ENCODE peak calls at places on chromosomes 6 and 20, in ten cellular contexts. Y, W, F, M, K, S, E, R, P and Z are unnamed samples. For H3K9me3, the result is how much of the 10 kb centered on the place peaks cover.

GRCh38 chr6:44304282-44305199 is 8.6 kb downstream of the AARS2 start:
- DNase-seq in E (no peak), P (peak), Y (no peak), S (no peak), K (peak), R (peak), M (no peak), W (no peak), F (peak), Z (no peak)

GRCh38 chr20:38187512-38187911 is 22.4 kb upstream of the TGM2 start:
- DNase-seq in F (no peak), E (no peak), P (no peak), Y (no peak), K (no peak), S (peak), R (no peak), W (no peak), M (no peak), Z (no peak)

GRCh38 chr6:5762561-5762968 is 244.2 kb downstream of the NRN1 start:
- DNase-seq in E (no peak), F (no peak), K (no peak), W (no peak), M (no peak), R (no peak), Y (no peak), P (no peak), S (peak), Z (peak)

GRCh38 chr20:23160536-23161243 is 74.6 kb upstream of the CD93 start:
- DNase-seq in S (no peak), Y (no peak), M (no peak), F (no peak), K (no peak), R (no peak), P (no peak), E (peak), W (no peak), Z (peak)

GRCh38 chr6:19713411-19713810 is 123.8 kb upstream of the ID4 start:
- DNase-seq in S (no peak), W (no peak), R (no peak), E (no peak), P (no peak), K (no peak), M (no peak), Y (no peak), F (no peak), Z (no peak)

GRCh38 chr20:40991181-40991889 is 37.3 kb upstream of the TOP1 start:
- DNase-seq in F (peak), Y (no peak), M (peak), K (peak), E (no peak), W (no peak), P (no peak), S (peak), R (no peak), Z (no peak)

GRCh38 chr6:3625161-3625979 is 126.1 kb downstream of the PXDC1 start:
- DNase-seq in E (no peak), K (peak), F (no peak), P (no peak), M (no peak), S (no peak), R (no peak), W (no peak), Y (no peak), Z (peak)

GRCh38 chr6:109783245-109783990 is 92.3 kb downstream of the FIG4 start:
- DNase-seq in P (no peak), M (no peak), W (no peak), R (no peak), S (no peak), K (no peak), E (no peak), F (no peak), Y (no peak), Z (no peak)

GRCh38 chr6:81696505-81696904 is 56.0 kb downstream of the TENT5A start:
- DNase-seq in S (no peak), E (peak), M (no peak), W (no peak), P (no peak), Y (no peak), F (peak), R (no peak), K (no peak), Z (no peak)

GRCh38 chr20:32645134-32645533 is 28.6 kb downstream of the C20orf203 start:
- DNase-seq in Y (no peak), S (no peak), W (no peak), K (no peak), F (no peak), R (no peak), M (no peak), E (no peak), P (no peak), Z (no peak)

GRCh38 chr6:93193868-93194267 is 225.5 kb downstream of the EPHA7 start:
- DNase-seq in R (no peak), F (no peak), E (no peak), M (no peak), P (no peak), Y (no peak), W (no peak), K (no peak), S (no peak), Z (no peak)

GRCh38 chr20:3276400-3277015 is 37.5 kb upstream of the SLC4A11 start:
- DNase-seq in S (no peak), K (no peak), P (peak), W (peak), M (no peak), E (no peak), Y (peak), F (peak), R (no peak), Z (no peak)

GRCh38 chr20:17875106-17875980 is 93.3 kb downstream of the SNX5 start:
- DNase-seq in P (no peak), W (peak), R (no peak), E (peak), S (peak), M (no peak), F (peak), K (no peak), Y (no peak), Z (no peak)

GRCh38 chr20:34052414-34052813 is 58.7 kb downstream of the RALY start:
- DNase-seq in S (no peak), E (no peak), R (no peak), Y (no peak), P (no peak), K (no peak), F (peak), M (no peak), W (no peak), Z (no peak)

GRCh38 chr6:160917581-160917980 is 74.0 kb upstream of the MAP3K4 start:
- DNase-seq in Y (no peak), S (no peak), E (no peak), K (no peak), F (no peak), W (no peak), P (no peak), M (no peak), R (no peak), Z (no peak)

GRCh38 chr6:14728396-14729024 is 517.4 kb upstream of the JARID2 start:
- DNase-seq in M (no peak), W (no peak), P (no peak), S (peak), E (no peak), R (no peak), Y (no peak), K (peak), F (no peak), Z (no peak)

GRCh38 chr6:100617633-100618348 is 153.1 kb upstream of the SIM1 start:
- DNase-seq in Y (no peak), M (no peak), P (no peak), K (no peak), F (no peak), S (no peak), W (no peak), E (no peak), R (no peak), Z (no peak)

GRCh38 chr6:4351857-4352669 is 216.7 kb upstream of the ECI2 start:
- DNase-seq in E (peak), Y (peak), M (no peak), K (no peak), R (peak), P (peak), F (peak), W (peak), S (peak), Z (no peak)

GRCh38 chr6:161257778-161258457 is 15.9 kb downstream of the AGPAT4 start:
- DNase-seq in M (no peak), W (no peak), Y (peak), F (peak), S (peak), P (no peak), E (no peak), R (no peak), K (no peak), Z (no peak)

GRCh38 chr20:37202267-37202943 is 23.1 kb upstream of the MROH8 start:
- DNase-seq in W (peak), Y (peak), R (peak), S (no peak), P (peak), M (no peak), K (no peak), E (no peak), F (peak), Z (no peak)

GRCh38 chr20:44328428-44328827 is 8.4 kb upstream of the R3HDML start:
- DNase-seq in W (no peak), M (no peak), R (no peak), K (no peak), F (no peak), S (no peak), Y (no peak), P (no peak), E (no peak), Z (no peak)

GRCh38 chr20:17228624-17229061 is 1.8 kb downstream of the PCSK2 start:
- DNase-seq in M (no peak), F (no peak), Y (no peak), R (peak), K (peak), E (no peak), W (no peak), S (no peak), P (no peak), Z (no peak)

GRCh38 chr6:37280162-37280895 is 22.4 kb upstream of the TMEM217 start:
- DNase-seq in Y (no peak), R (no peak), K (no peak), W (no peak), P (no peak), F (no peak), S (no peak), E (no peak), M (no peak), Z (no peak)

GRCh38 chr6:6497541-6497940 is 91.0 kb upstream of the LY86 start:
- DNase-seq in Y (no peak), M (no peak), E (no peak), W (no peak), S (no peak), P (no peak), F (no peak), R (no peak), K (no peak), Z (no peak)

GRCh38 chr6:13407709-13408695 is 79.4 kb downstream of the GFOD1 start:
- DNase-seq in M (no peak), E (peak), P (no peak), S (no peak), R (no peak), F (no peak), K (no peak), W (no peak), Y (no peak), Z (no peak)

GRCh38 chr6:4610256-4610655 is 165.9 kb upstream of the CDYL start:
- DNase-seq in R (no peak), M (no peak), E (no peak), Y (no peak), P (no peak), K (no peak), W (no peak), F (peak), S (peak), Z (no peak)

GRCh38 chr20:59120491-59120890 is 43.1 kb upstream of the ZNF831 start:
- DNase-seq in P (no peak), K (no peak), Y (no peak), M (no peak), R (no peak), F (no peak), S (no peak), E (no peak), W (no peak), Z (no peak)

GRCh38 chr6:45461486-45461885 is 83.8 kb upstream of the SUPT3H start:
- DNase-seq in M (no peak), K (no peak), Y (no peak), F (no peak), R (no peak), E (no peak), W (no peak), P (no peak), S (no peak), Z (no peak)

GRCh38 chr20:4519530-4519929 is 202.2 kb upstream of the PRND start:
- DNase-seq in P (no peak), W (no peak), R (peak), E (no peak), Y (no peak), K (no peak), F (peak), S (no peak), M (no peak), Z (no peak)

GRCh38 chr20:50975701-50976330 is 17.2 kb downstream of the MOCS3 start:
- DNase-seq in P (no peak), F (no peak), R (no peak), E (no peak), W (no peak), Y (no peak), K (no peak), M (no peak), S (no peak), Z (no peak)

GRCh38 chr6:166308769-166309589 is 787 bp upstream of the PRR18 start:
- DNase-seq in P (no peak), R (peak), Y (no peak), M (no peak), K (no peak), S (no peak), F (no peak), E (peak), W (no peak), Z (no peak)

GRCh38 chr20:32390999-32391398 is 32.9 kb downstream of the ASXL1 start:
- DNase-seq in Y (no peak), M (no peak), S (no peak), R (no peak), E (no peak), F (no peak), K (no peak), W (no peak), P (no peak), Z (no peak)

GRCh38 chr6:14458669-14459266 is 341.2 kb downstream of the CD83 start:
- DNase-seq in M (no peak), E (peak), R (no peak), W (no peak), P (no peak), S (no peak), Y (no peak), K (no peak), F (no peak), Z (no peak)

GRCh38 chr6:160137989-160138835 is 16.6 kb downstream of the SLC22A1 start:
- DNase-seq in F (peak), Y (peak), E (peak), K (no peak), W (peak), M (peak), S (peak), R (peak), P (peak), Z (no peak)

GRCh38 chr20:59703046-59703445 is 98.7 kb downstream of the PHACTR3 start:
- DNase-seq in M (no peak), P (no peak), S (no peak), E (no peak), W (no peak), R (no peak), F (no peak), Y (no peak), K (no peak), Z (no peak)

GRCh38 chr6:54481096-54481495 is 172.9 kb downstream of the TINAG start:
- DNase-seq in R (no peak), F (peak), P (no peak), M (no peak), S (no peak), Y (no peak), E (no peak), K (no peak), W (no peak), Z (no peak)

GRCh38 chr6:34391711-34392496 is 565 bp downstream of the NUDT3 start:
- DNase-seq in P (no peak), W (peak), F (peak), M (no peak), Y (no peak), S (peak), E (peak), R (no peak), K (peak), Z (no peak)

GRCh38 chr20:49696594-49696993 is 17.1 kb downstream of the B4GALT5 start:
- DNase-seq in P (no peak), S (no peak), M (no peak), Y (no peak), W (no peak), R (no peak), K (no peak), E (no peak), F (peak), Z (no peak)

DNA sequence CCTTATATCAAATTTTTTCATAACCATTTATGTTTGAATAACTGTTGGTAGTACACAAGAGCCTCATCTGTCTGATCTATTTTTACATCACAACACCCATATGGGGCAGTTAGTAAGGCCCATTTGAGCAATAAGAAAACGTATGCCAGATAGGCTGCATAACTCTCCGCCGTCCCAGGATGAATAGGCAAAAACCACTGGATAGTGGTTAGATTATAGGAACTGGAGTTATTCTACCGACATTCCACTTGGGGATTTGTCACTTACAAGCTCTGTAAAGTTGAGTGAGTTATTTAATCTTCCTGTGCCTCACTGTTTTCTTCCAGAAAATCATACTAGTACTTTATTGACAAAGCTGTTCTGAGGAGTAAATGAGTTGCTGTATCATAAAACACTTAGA is 881.9 kb downstream of the QKI start:
- DNase-seq in K (no peak), Y (no peak), P (no peak), E (no peak), M (no peak), R (no peak), W (no peak), S (no peak), F (no peak), Z (no peak)
- H3K9me3 ChIP-seq in K (under half), Y (under half), P (under half), E (under half), M (under half), R (under half), W (under half), S (under half), F (under half), Z (under half)

DNA sequence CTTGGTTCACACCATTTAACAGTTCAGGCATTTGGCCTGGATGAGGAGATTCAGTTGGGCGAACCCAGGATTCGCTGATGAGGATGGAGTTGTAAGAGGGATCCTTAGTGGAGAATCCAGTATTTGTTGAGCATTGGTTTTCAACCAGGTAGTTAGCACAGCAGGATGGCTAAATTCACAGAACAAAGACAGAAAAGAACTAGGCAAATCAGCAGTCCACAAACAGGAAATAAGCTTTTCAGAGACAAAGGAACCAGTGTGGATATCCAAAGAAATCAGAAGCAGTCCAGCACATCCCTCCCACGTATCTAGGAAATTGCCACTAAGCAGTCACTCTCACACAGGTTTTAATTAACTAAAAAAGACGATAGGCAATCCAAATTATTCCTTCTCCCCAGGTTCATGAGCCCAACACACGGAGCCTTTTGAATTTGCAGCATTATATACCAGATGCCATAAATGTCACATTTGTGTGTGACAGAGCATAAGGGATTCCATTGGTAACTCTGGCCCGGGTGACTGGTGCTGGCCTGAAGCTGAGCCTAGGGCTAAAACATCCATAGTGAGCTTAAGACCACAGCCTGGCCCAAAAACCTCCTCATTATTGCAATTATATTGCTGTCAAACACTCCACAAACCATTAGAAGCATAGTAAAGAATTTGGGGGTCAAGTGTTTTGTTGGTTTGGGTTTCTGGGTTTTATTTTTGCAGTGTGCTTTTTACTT is 131.5 kb downstream of the SOBP start:
- DNase-seq in F (no peak), S (no peak), R (no peak), W (no peak), P (no peak), Y (no peak), M (no peak), K (no peak), E (no peak), Z (no peak)
- TF ChIP-seq CTCF in F (no peak), S (no peak), R (no peak), W (no peak), P (no peak), Y (no peak), M (no peak), K (no peak), E (no peak), Z (no peak)

GRCh38 chr6:42203217-42203616 is 8.5 kb upstream of the GUCA1B start:
- DNase-seq in M (no peak), Y (no peak), W (no peak), E (no peak), F (no peak), K (no peak), R (no peak), P (no peak), S (no peak), Z (no peak)

GRCh38 chr6:42199106-42199981 is 4.6 kb upstream of the GUCA1B start:
- DNase-seq in P (no peak), E (no peak), S (no peak), F (no peak), Y (no peak), M (no peak), R (no peak), K (no peak), W (no peak), Z (no peak)

GRCh38 chr6:42197574-42198362 is 3.0 kb upstream of the GUCA1B start:
- DNase-seq in Y (no peak), S (no peak), W (no peak), K (no peak), F (peak), M (no peak), P (no peak), E (peak), R (no peak), Z (no peak)

GRCh38 chr6:42201382-42201781 is 6.6 kb upstream of the GUCA1B start:
- DNase-seq in M (no peak), S (no peak), Y (no peak), E (no peak), K (no peak), P (no peak), R (no peak), F (no peak), W (no peak), Z (no peak)

DNA sequence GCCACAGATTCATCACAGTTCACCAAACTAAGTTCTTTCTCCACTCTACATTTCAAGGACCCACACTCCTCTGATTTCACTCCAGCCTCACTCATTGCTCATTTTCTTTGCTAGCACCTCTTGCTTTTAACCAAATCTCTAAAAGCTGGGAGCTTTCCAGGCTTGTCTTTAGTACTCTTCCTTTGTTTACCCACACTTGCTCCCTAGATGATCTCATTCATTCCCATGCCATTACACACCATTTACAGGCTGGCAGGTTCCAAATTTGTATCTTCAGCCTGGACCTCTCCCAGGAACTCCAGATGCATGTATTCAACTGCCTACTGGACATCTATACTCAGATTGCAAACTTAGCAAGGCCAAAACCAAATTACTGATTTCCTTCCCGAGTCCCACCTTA is 5.3 kb upstream of the GUCA1B start:
- DNase-seq in P (no peak), M (no peak), R (no peak), Y (peak), W (peak), F (no peak), S (no peak), K (no peak), E (no peak), Z (no peak)
- TF ChIP-seq POLR2AphosphoS5 in P (no peak), M (no peak), R (peak), Y (no peak), W (peak), F (no peak), S (no peak), K (no peak), E (no peak), Z (no peak)

GRCh38 chr20:39676236-39676635 is 714.1 kb downstream of the DHX35 start:
- DNase-seq in R (no peak), P (no peak), K (no peak), M (no peak), F (no peak), E (no peak), S (no peak), Y (no peak), W (no peak), Z (no peak)
- H3K9me3 ChIP-seq in R (under half), P (under half), K (under half), M (under half), F (under half), E (under half), S (under half), Y (under half), W (under half), Z (under half)